ENCODE peak calls at places on chromosome 9, in four cellular contexts. One of them, this sample, is unnamed.

GRCh38 chr9:18857769-18858168 is 175.2 kb downstream of the SAXO1 start:
- DNase-seq in left ventricle myocardium inferior: no peak
- DNase-seq in adrenal gland: no peak
- DNase-seq in foreskin fibroblast: peak
- DNase-seq in this sample: no peak

GRCh38 chr9:4530375-4530774 is 40.1 kb downstream of the SLC1A1 start:
- DNase-seq in left ventricle myocardium inferior: no peak
- DNase-seq in adrenal gland: no peak
- DNase-seq in foreskin fibroblast: no peak
- DNase-seq in this sample: no peak

GRCh38 chr9:82882744-82883143 is 180.2 kb downstream of the RASEF start:
- DNase-seq in foreskin fibroblast: no peak
- DNase-seq in adrenal gland: no peak
- DNase-seq in left ventricle myocardium inferior: no peak
- DNase-seq in this sample: no peak

GRCh38 chr9:17204611-17205165 is 69.8 kb downstream of the CNTLN start:
- DNase-seq in adrenal gland: no peak
- DNase-seq in foreskin fibroblast: no peak
- DNase-seq in left ventricle myocardium inferior: no peak
- DNase-seq in this sample: no peak

GRCh38 chr9:100580255-100580654 is 2.4 kb downstream of the CAVIN4 start:
- DNase-seq in left ventricle myocardium inferior: peak
- DNase-seq in adrenal gland: no peak
- DNase-seq in foreskin fibroblast: no peak
- DNase-seq in this sample: no peak

GRCh38 chr9:249025-249424 is 34.4 kb downstream of the DOCK8 start:
- DNase-seq in left ventricle myocardium inferior: no peak
- DNase-seq in foreskin fibroblast: no peak
- DNase-seq in adrenal gland: no peak
- DNase-seq in this sample: no peak

GRCh38 chr9:134944351-134944802 is 26.7 kb upstream of the FCN1 start:
- DNase-seq in left ventricle myocardium inferior: no peak
- DNase-seq in adrenal gland: no peak
- DNase-seq in foreskin fibroblast: peak
- DNase-seq in this sample: peak

GRCh38 chr9:16344343-16344742 is 526.1 kb downstream of the BNC2 start:
- DNase-seq in adrenal gland: no peak
- DNase-seq in left ventricle myocardium inferior: no peak
- DNase-seq in foreskin fibroblast: peak
- DNase-seq in this sample: no peak

GRCh38 chr9:108296056-108296455 is 559.7 kb downstream of the ACTL7B start:
- DNase-seq in adrenal gland: no peak
- DNase-seq in left ventricle myocardium inferior: no peak
- DNase-seq in foreskin fibroblast: peak
- DNase-seq in this sample: no peak

GRCh38 chr9:123400926-123401503 is 45.0 kb downstream of the CRB2 start:
- DNase-seq in adrenal gland: no peak
- DNase-seq in left ventricle myocardium inferior: no peak
- DNase-seq in foreskin fibroblast: peak
- DNase-seq in this sample: no peak

GRCh38 chr9:16154570-16155078 is 601.8 kb downstream of the CCDC171 start:
- DNase-seq in left ventricle myocardium inferior: peak
- DNase-seq in foreskin fibroblast: no peak
- DNase-seq in adrenal gland: no peak
- DNase-seq in this sample: peak

GRCh38 chr9:132012704-132013345 is 66.8 kb downstream of the MED27 start:
- DNase-seq in adrenal gland: no peak
- DNase-seq in left ventricle myocardium inferior: no peak
- DNase-seq in foreskin fibroblast: no peak
- DNase-seq in this sample: no peak

GRCh38 chr9:124263800-124264426 is 6.2 kb downstream of the NEK6 start:
- DNase-seq in foreskin fibroblast: no peak
- DNase-seq in left ventricle myocardium inferior: no peak
- DNase-seq in adrenal gland: no peak
- DNase-seq in this sample: no peak

GRCh38 chr9:123359546-123359945 is 3.5 kb downstream of the CRB2 start:
- DNase-seq in left ventricle myocardium inferior: no peak
- DNase-seq in foreskin fibroblast: no peak
- DNase-seq in adrenal gland: no peak
- DNase-seq in this sample: no peak

GRCh38 chr9:105119166-105119565 is 125.3 kb upstream of the SLC44A1 start:
- DNase-seq in foreskin fibroblast: peak
- DNase-seq in adrenal gland: no peak
- DNase-seq in left ventricle myocardium inferior: no peak
- DNase-seq in this sample: no peak

GRCh38 chr9:129889461-129889935 is 54.2 kb downstream of the USP20 start:
- DNase-seq in left ventricle myocardium inferior: no peak
- DNase-seq in foreskin fibroblast: no peak
- DNase-seq in adrenal gland: no peak
- DNase-seq in this sample: no peak

GRCh38 chr9:123487944-123488343 is 131.9 kb downstream of the CRB2 start:
- DNase-seq in left ventricle myocardium inferior: no peak
- DNase-seq in foreskin fibroblast: no peak
- DNase-seq in adrenal gland: no peak
- DNase-seq in this sample: no peak

GRCh38 chr9:106286249-106286648 is 576.7 kb upstream of the ZNF462 start:
- DNase-seq in left ventricle myocardium inferior: no peak
- DNase-seq in foreskin fibroblast: no peak
- DNase-seq in adrenal gland: peak
- DNase-seq in this sample: no peak

GRCh38 chr9:105205787-105206511 is 38.5 kb upstream of the SLC44A1 start:
- DNase-seq in foreskin fibroblast: peak
- DNase-seq in adrenal gland: peak
- DNase-seq in left ventricle myocardium inferior: peak
- DNase-seq in this sample: peak

GRCh38 chr9:79572032-79572890 is 496 bp downstream of the TLE4 start:
- DNase-seq in adrenal gland: peak
- DNase-seq in foreskin fibroblast: peak
- DNase-seq in left ventricle myocardium inferior: peak
- DNase-seq in this sample: peak

GRCh38 chr9:120236596-120236995 is 343.4 kb downstream of the CDK5RAP2 start:
- DNase-seq in left ventricle myocardium inferior: no peak
- DNase-seq in foreskin fibroblast: no peak
- DNase-seq in adrenal gland: no peak
- DNase-seq in this sample: no peak
- H3K4me3 ChIP-seq in left ventricle myocardium inferior: no peak
- H3K4me3 ChIP-seq in foreskin fibroblast: no peak
- H3K4me3 ChIP-seq in adrenal gland: no peak
- H3K4me3 ChIP-seq in this sample: no peak

GRCh38 chr9:136625101-136626065 is 37.3 kb upstream of the EGFL7 start:
- DNase-seq in left ventricle myocardium inferior: peak
- DNase-seq in adrenal gland: peak
- DNase-seq in foreskin fibroblast: peak
- DNase-seq in this sample: peak

GRCh38 chr9:136627703-136628102 is 35.0 kb upstream of the EGFL7 start:
- DNase-seq in left ventricle myocardium inferior: no peak
- DNase-seq in foreskin fibroblast: no peak
- DNase-seq in adrenal gland: no peak
- DNase-seq in this sample: no peak

GRCh38 chr9:136628287-136628686 is 34.4 kb upstream of the EGFL7 start:
- DNase-seq in foreskin fibroblast: no peak
- DNase-seq in adrenal gland: no peak
- DNase-seq in left ventricle myocardium inferior: no peak
- DNase-seq in this sample: no peak

GRCh38 chr9:136626066-136626725 is 36.5 kb upstream of the EGFL7 start:
- DNase-seq in left ventricle myocardium inferior: no peak
- DNase-seq in foreskin fibroblast: no peak
- DNase-seq in adrenal gland: no peak
- DNase-seq in this sample: no peak

DNA sequence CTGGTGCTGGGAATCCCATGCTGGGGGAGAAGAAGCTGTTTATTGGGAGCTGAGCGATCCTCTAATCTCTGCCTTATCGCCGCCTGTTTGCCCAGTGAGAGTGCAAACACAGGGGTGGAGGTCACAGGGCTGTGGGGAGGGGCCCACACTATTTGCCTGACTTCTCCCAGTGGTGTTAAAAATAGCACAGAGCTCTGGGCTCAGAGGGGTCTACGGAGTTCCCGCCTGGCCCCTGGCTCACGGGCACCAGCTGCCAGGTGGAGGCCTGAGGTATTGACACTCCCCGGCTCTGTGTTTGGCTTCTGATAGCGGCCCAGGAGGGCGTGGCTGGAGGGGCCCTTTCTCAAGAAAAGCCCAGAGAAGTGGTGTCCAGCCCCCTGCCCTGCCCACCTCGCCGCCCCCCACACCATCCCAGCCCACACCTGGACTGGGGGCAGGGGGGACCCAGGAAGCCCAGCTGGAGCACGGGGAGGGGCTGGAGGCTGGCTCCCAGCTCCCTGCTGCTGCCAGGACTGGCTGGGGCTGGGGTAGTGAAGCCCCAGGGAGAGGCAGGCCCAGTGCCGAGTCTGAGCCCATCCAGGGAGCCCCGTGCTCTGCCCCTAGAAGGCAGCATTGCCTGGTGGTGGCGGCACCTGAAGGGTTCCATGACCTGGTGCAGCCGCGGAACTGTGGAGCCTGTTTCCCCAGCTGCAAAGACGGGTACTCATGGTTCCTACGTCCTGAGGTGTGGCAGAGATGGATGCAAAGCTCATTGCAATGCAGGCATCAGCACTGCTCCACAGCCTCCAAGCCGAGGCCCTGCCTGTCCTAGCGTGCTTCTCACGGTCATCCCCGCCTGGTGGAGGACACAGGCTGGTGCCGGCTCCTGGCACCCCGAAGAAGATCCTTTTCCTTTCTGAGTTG is 35.7 kb upstream of the EGFL7 start:
- DNase-seq in left ventricle myocardium inferior: no peak
- DNase-seq in adrenal gland: no peak
- DNase-seq in foreskin fibroblast: no peak
- DNase-seq in this sample: no peak
- TF ChIP-seq CTCF in left ventricle myocardium inferior: no peak
- TF ChIP-seq CTCF in adrenal gland: no peak
- TF ChIP-seq CTCF in foreskin fibroblast: no peak
- TF ChIP-seq CTCF in this sample: no peak

GRCh38 chr9:136664000-136664798 is 1.5 kb downstream of the EGFL7 start:
- DNase-seq in foreskin fibroblast: no peak
- DNase-seq in left ventricle myocardium inferior: no peak
- DNase-seq in adrenal gland: no peak
- DNase-seq in this sample: no peak

GRCh38 chr9:136666364-136667216 is 3.9 kb downstream of the EGFL7 start:
- DNase-seq in foreskin fibroblast: no peak
- DNase-seq in left ventricle myocardium inferior: no peak
- DNase-seq in adrenal gland: no peak
- DNase-seq in this sample: no peak

GRCh38 chr9:136665704-136666363 is 3.1 kb downstream of the EGFL7 start:
- DNase-seq in adrenal gland: no peak
- DNase-seq in left ventricle myocardium inferior: no peak
- DNase-seq in foreskin fibroblast: no peak
- DNase-seq in this sample: no peak

GRCh38 chr9:136664799-136665082 is 2.0 kb downstream of the EGFL7 start:
- DNase-seq in foreskin fibroblast: no peak
- DNase-seq in adrenal gland: no peak
- DNase-seq in left ventricle myocardium inferior: no peak
- DNase-seq in this sample: no peak

GRCh38 chr9:136665111-136665703 is 2.5 kb downstream of the EGFL7 start:
- DNase-seq in left ventricle myocardium inferior: no peak
- DNase-seq in adrenal gland: no peak
- DNase-seq in foreskin fibroblast: peak
- DNase-seq in this sample: no peak
- H3K4me3 ChIP-seq in left ventricle myocardium inferior: peak
- H3K4me3 ChIP-seq in adrenal gland: peak
- H3K4me3 ChIP-seq in foreskin fibroblast: peak
- H3K4me3 ChIP-seq in this sample: peak

GRCh38 chr9:114096041-114096511 is 3.0 kb downstream of the KIF12 start:
- DNase-seq in foreskin fibroblast: no peak
- DNase-seq in left ventricle myocardium inferior: no peak
- DNase-seq in adrenal gland: no peak
- DNase-seq in this sample: no peak

GRCh38 chr9:114096866-114097612 is 2.1 kb downstream of the KIF12 start:
- DNase-seq in left ventricle myocardium inferior: no peak
- DNase-seq in adrenal gland: no peak
- DNase-seq in foreskin fibroblast: no peak
- DNase-seq in this sample: peak

GRCh38 chr9:114098021-114098659 is 952 bp downstream of the KIF12 start:
- DNase-seq in left ventricle myocardium inferior: no peak
- DNase-seq in adrenal gland: no peak
- DNase-seq in foreskin fibroblast: peak
- DNase-seq in this sample: no peak

GRCh38 chr9:114098660-114099522 is at the start of gene KIF12:
- DNase-seq in adrenal gland: no peak
- DNase-seq in foreskin fibroblast: peak
- DNase-seq in left ventricle myocardium inferior: no peak
- DNase-seq in this sample: peak

DNA sequence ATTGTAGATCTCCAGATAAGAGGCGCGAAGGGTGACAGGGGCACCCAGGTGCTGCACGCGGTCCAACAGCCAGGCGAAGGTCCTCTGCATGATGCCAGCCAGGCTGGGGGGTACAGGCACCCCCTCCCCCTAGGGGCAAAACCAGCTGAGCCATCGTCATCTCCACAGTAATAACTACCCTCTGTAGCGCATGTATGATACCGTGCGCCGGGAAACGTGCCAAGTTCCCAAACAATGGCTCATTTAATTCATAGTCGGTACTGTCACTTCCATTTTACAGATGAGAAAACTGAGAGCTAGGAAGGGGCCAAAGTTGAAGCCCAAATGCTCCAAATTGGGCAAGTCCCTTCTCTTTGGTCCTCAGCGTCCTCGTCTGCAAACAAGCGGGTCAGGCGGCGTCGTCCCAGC is 1.5 kb downstream of the KIF12 start:
- DNase-seq in left ventricle myocardium inferior: no peak
- DNase-seq in adrenal gland: no peak
- DNase-seq in foreskin fibroblast: peak
- DNase-seq in this sample: peak
- TF ChIP-seq CTCF in left ventricle myocardium inferior: no peak
- TF ChIP-seq CTCF in adrenal gland: no peak
- TF ChIP-seq CTCF in foreskin fibroblast: no peak
- TF ChIP-seq CTCF in this sample: no peak

GRCh38 chr9:120867676-120868338 is 9.2 kb downstream of the PHF19 start:
- DNase-seq in left ventricle myocardium inferior: no peak
- DNase-seq in foreskin fibroblast: no peak
- DNase-seq in adrenal gland: no peak
- DNase-seq in this sample: peak
- H3K4me3 ChIP-seq in left ventricle myocardium inferior: peak
- H3K4me3 ChIP-seq in foreskin fibroblast: peak
- H3K4me3 ChIP-seq in adrenal gland: no peak
- H3K4me3 ChIP-seq in this sample: no peak